ENCODE peak calls at places on chromosomes 12 and 14, in four cellular contexts. J is cardiac fibroblast, N is upper lobe of right lung, T is A549. I is an unnamed sample.

GRCh38 chr14:80543211-80543610 is 331.9 kb upstream of the DIO2 start:
- DNase-seq in N (no peak), J (no peak), T (no peak), I (no peak)

GRCh38 chr12:74903522-74903921 is 306.1 kb downstream of the KCNC2 start:
- DNase-seq in N (no peak), J (no peak), T (no peak), I (no peak)

GRCh38 chr14:99971929-99972747 is 93.1 kb upstream of the EVL start:
- DNase-seq in T (peak), J (no peak), N (peak), I (no peak)

GRCh38 chr12:104273503-104273902 is 30.0 kb upstream of the EID3 start:
- DNase-seq in T (no peak), N (no peak), J (no peak), I (no peak)

GRCh38 chr14:85527458-85527857 is 2.5 kb upstream of the FLRT2 start:
- DNase-seq in T (no peak), N (no peak), J (no peak), I (peak)

GRCh38 chr14:93120952-93121834 is 5.5 kb upstream of the ITPK1 start:
- DNase-seq in N (no peak), J (no peak), T (no peak), I (no peak)

GRCh38 chr14:66508846-66509621 is 1.1 kb downstream of the GPHN start:
- DNase-seq in J (peak), N (peak), T (peak), I (peak)

GRCh38 chr14:94481468-94482131 is 5.6 kb upstream of the SERPINA9 start:
- DNase-seq in N (no peak), J (no peak), T (no peak), I (no peak)

GRCh38 chr12:80634903-80635302 is 72.5 kb upstream of the MYF6 start:
- DNase-seq in J (no peak), N (no peak), T (no peak), I (no peak)

GRCh38 chr14:97783001-97783400 is 985.8 kb downstream of the VRK1 start:
- DNase-seq in J (no peak), T (no peak), N (no peak), I (no peak)

GRCh38 chr12:52874573-52875435 is 26.0 kb upstream of the KRT78 start:
- DNase-seq in J (peak), N (no peak), T (no peak), I (no peak)

GRCh38 chr14:49972199-49972671 is 79.4 kb downstream of the ARF6 start:
- DNase-seq in T (no peak), N (no peak), J (peak), I (peak)

GRCh38 chr14:72476657-72477499 is 417.0 kb downstream of the DPF3 start:
- DNase-seq in T (no peak), N (no peak), J (peak), I (peak)

GRCh38 chr12:68904351-68904982 is 28.5 kb downstream of the CPM start:
- DNase-seq in N (no peak), J (no peak), T (no peak), I (peak)

GRCh38 chr12:15613981-15614380 is 175.2 kb downstream of the EPS8 start:
- DNase-seq in T (no peak), N (no peak), J (no peak), I (no peak)

GRCh38 chr12:38053655-38054464 is 262.7 kb upstream of the ALG10B start:
- DNase-seq in T (peak), N (peak), J (no peak), I (no peak)

GRCh38 chr12:12651752-12652151 is 40.1 kb downstream of the CREBL2 start:
- DNase-seq in T (no peak), J (no peak), N (no peak), I (no peak)

GRCh38 chr12:79929065-79929464 is 5.8 kb downstream of the PPP1R12A start:
- DNase-seq in T (no peak), N (no peak), J (no peak), I (no peak)

GRCh38 chr12:19572920-19573558 is 133.7 kb downstream of the AEBP2 start:
- DNase-seq in N (no peak), T (no peak), J (peak), I (peak)
- TF ChIP-seq CTCF in N (peak), T (peak), J (peak), I (peak)

DNA sequence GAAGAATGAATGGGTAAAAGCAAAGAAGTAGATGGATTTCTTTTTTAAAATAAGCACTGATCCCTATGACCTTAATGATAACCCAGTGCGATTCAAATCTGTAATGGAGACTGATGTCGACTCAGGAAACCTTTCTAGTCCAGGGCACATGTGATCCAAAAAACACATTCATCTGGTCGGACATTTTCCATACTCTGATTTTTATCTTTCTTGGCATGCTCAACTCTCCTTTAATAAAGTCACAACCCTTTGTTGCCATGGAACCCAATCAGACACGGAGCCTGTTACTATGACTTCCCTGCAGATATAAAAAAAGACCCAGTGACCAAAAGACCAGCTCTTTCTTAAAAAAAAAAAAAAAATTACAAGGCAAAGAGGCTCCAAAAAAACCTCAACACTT is 27.9 kb downstream of the TMCC3 start:
- DNase-seq in T (no peak), N (no peak), J (peak), I (peak)
- H3K4me3 ChIP-seq in T (no peak), N (no peak), J (no peak), I (no peak)

GRCh38 chr12:57095440-57095839 is 6.5 kb downstream of the NAB2 start:
- DNase-seq in T (no peak), J (no peak), N (no peak), I (no peak)

GRCh38 chr12:57096748-57097553 is 8.0 kb downstream of the NAB2 start:
- DNase-seq in N (no peak), J (no peak), T (no peak), I (no peak)

GRCh38 chr12:57096099-57096572 is 7.2 kb downstream of the NAB2 start:
- DNase-seq in N (no peak), J (peak), T (no peak), I (peak)

GRCh38 chr12:57099062-57099714 is 10.3 kb downstream of the NAB2 start:
- DNase-seq in J (no peak), N (no peak), T (no peak), I (no peak)

GRCh38 chr12:57097554-57097835 is 8.6 kb downstream of the NAB2 start:
- DNase-seq in N (no peak), T (no peak), J (no peak), I (no peak)
- TF ChIP-seq CTCF in N (no peak), T (no peak), J (no peak), I (no peak)

GRCh38 chr12:122896662-122897061 is 738 bp upstream of the VPS37B start:
- DNase-seq in J (no peak), N (no peak), T (no peak), I (no peak)
- H3K4me3 ChIP-seq in J (no peak), N (no peak), T (no peak), I (no peak)

DNA sequence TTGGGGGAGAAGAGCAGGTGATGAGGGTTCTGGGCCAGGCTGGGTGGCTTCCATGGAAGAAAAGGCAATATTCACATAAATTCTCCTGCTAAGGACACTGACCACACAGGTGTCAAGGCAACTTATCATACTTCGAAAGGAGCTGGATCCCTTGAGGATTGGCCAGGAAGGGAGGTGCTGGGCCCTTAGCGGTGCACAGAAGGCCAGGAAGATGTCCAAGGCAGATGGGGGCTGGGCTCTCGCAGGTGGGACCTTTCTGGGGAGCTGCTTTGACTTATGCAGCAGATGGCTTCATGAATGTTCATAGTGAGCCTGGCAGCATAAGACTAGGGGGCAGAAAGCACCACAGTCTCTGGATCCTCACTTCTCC is 3.9 kb downstream of the CD63 start:
- DNase-seq in T (no peak), J (no peak), N (no peak), I (no peak)
- TF ChIP-seq CTCF in T (no peak), J (no peak), N (no peak), I (no peak)

DNA sequence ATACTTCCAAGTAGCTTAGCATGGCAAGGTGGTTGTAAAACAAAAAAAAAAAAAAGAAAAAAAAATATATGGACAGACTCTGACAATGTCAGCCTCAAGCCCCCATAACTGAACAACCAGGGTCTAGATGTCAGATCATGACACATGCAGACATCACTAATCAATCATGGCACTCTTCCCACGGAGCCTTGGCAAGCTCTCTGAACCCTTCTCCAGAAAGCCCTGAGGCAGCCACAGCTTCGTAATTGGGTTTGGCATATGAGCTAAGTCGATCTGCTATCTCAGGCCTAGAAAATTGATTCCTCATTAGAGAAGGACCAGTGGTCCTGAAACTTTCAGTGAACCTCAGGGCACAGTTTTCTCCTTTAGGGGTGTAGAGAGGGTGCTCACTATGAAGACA is 112.2 kb downstream of the GPR135 start:
- DNase-seq in J (no peak), T (no peak), N (no peak), I (no peak)
- H3K4me3 ChIP-seq in J (no peak), T (no peak), N (no peak), I (no peak)